ENCODE peak calls at places on chromosome 16, in seven cellular contexts. One of them, this sample, is unnamed.

GRCh38 chr16:48064971-48065370 is 90.8 kb downstream of the ABCC12 start:
- DNase-seq in prostate gland: no peak
- DNase-seq in aorta: no peak
- DNase-seq in body of pancreas: no peak
- DNase-seq in astrocyte: no peak
- DNase-seq in spleen: no peak
- DNase-seq in CD4-positive, CD25-positive, alpha-beta regulatory T cell: no peak
- DNase-seq in this sample: no peak

GRCh38 chr16:8751481-8752311 is 45.7 kb downstream of the TMEM186 start:
- DNase-seq in spleen: peak
- DNase-seq in astrocyte: peak
- DNase-seq in prostate gland: no peak
- DNase-seq in body of pancreas: peak
- DNase-seq in CD4-positive, CD25-positive, alpha-beta regulatory T cell: no peak
- DNase-seq in aorta: peak
- DNase-seq in this sample: no peak

GRCh38 chr16:81491522-81492188 is 47.0 kb downstream of the CMIP start:
- DNase-seq in aorta: peak
- DNase-seq in body of pancreas: no peak
- DNase-seq in CD4-positive, CD25-positive, alpha-beta regulatory T cell: no peak
- DNase-seq in spleen: no peak
- DNase-seq in prostate gland: no peak
- DNase-seq in astrocyte: peak
- DNase-seq in this sample: no peak

GRCh38 chr16:81483064-81483969 is 38.7 kb downstream of the CMIP start:
- DNase-seq in CD4-positive, CD25-positive, alpha-beta regulatory T cell: no peak
- DNase-seq in aorta: no peak
- DNase-seq in prostate gland: no peak
- DNase-seq in spleen: no peak
- DNase-seq in body of pancreas: no peak
- DNase-seq in astrocyte: no peak
- DNase-seq in this sample: no peak

GRCh38 chr16:28981517-28981916 is 3.3 kb upstream of the LAT start:
- DNase-seq in aorta: no peak
- DNase-seq in spleen: no peak
- DNase-seq in prostate gland: no peak
- DNase-seq in CD4-positive, CD25-positive, alpha-beta regulatory T cell: peak
- DNase-seq in body of pancreas: no peak
- DNase-seq in astrocyte: no peak
- DNase-seq in this sample: no peak

GRCh38 chr16:47143677-47144558 is at the start of gene NETO2:
- DNase-seq in aorta: peak
- DNase-seq in prostate gland: peak
- DNase-seq in CD4-positive, CD25-positive, alpha-beta regulatory T cell: peak
- DNase-seq in astrocyte: peak
- DNase-seq in spleen: peak
- DNase-seq in body of pancreas: peak
- DNase-seq in this sample: no peak

GRCh38 chr16:53282975-53283946 is 151.0 kb upstream of the RBL2 start:
- DNase-seq in spleen: no peak
- DNase-seq in astrocyte: peak
- DNase-seq in body of pancreas: no peak
- DNase-seq in prostate gland: no peak
- DNase-seq in CD4-positive, CD25-positive, alpha-beta regulatory T cell: peak
- DNase-seq in aorta: no peak
- DNase-seq in this sample: no peak

GRCh38 chr16:80323808-80324195 is 217.0 kb upstream of the DYNLRB2 start:
- DNase-seq in astrocyte: no peak
- DNase-seq in aorta: no peak
- DNase-seq in CD4-positive, CD25-positive, alpha-beta regulatory T cell: no peak
- DNase-seq in prostate gland: no peak
- DNase-seq in body of pancreas: no peak
- DNase-seq in spleen: no peak
- DNase-seq in this sample: no peak

GRCh38 chr16:28891964-28892890 is 13.9 kb downstream of the ATP2A1 start:
- DNase-seq in spleen: no peak
- DNase-seq in CD4-positive, CD25-positive, alpha-beta regulatory T cell: no peak
- DNase-seq in body of pancreas: no peak
- DNase-seq in prostate gland: no peak
- DNase-seq in astrocyte: no peak
- DNase-seq in aorta: no peak
- DNase-seq in this sample: no peak

GRCh38 chr16:7914738-7915137 is 582.1 kb downstream of the RBFOX1 start:
- DNase-seq in spleen: no peak
- DNase-seq in aorta: no peak
- DNase-seq in body of pancreas: no peak
- DNase-seq in prostate gland: no peak
- DNase-seq in astrocyte: no peak
- DNase-seq in CD4-positive, CD25-positive, alpha-beta regulatory T cell: no peak
- DNase-seq in this sample: no peak

GRCh38 chr16:10262377-10263132 is 80.3 kb upstream of the GRIN2A start:
- DNase-seq in CD4-positive, CD25-positive, alpha-beta regulatory T cell: no peak
- DNase-seq in body of pancreas: no peak
- DNase-seq in prostate gland: no peak
- DNase-seq in astrocyte: no peak
- DNase-seq in spleen: no peak
- DNase-seq in aorta: no peak
- DNase-seq in this sample: no peak

GRCh38 chr16:12426122-12426521 is 377.6 kb downstream of the CPPED1 start:
- DNase-seq in aorta: no peak
- DNase-seq in astrocyte: peak
- DNase-seq in body of pancreas: peak
- DNase-seq in spleen: no peak
- DNase-seq in CD4-positive, CD25-positive, alpha-beta regulatory T cell: no peak
- DNase-seq in prostate gland: no peak
- DNase-seq in this sample: no peak

GRCh38 chr16:68722119-68723024 is 14.7 kb upstream of the CDH1 start:
- DNase-seq in CD4-positive, CD25-positive, alpha-beta regulatory T cell: no peak
- DNase-seq in astrocyte: no peak
- DNase-seq in aorta: no peak
- DNase-seq in prostate gland: no peak
- DNase-seq in spleen: no peak
- DNase-seq in body of pancreas: no peak
- DNase-seq in this sample: no peak

DNA sequence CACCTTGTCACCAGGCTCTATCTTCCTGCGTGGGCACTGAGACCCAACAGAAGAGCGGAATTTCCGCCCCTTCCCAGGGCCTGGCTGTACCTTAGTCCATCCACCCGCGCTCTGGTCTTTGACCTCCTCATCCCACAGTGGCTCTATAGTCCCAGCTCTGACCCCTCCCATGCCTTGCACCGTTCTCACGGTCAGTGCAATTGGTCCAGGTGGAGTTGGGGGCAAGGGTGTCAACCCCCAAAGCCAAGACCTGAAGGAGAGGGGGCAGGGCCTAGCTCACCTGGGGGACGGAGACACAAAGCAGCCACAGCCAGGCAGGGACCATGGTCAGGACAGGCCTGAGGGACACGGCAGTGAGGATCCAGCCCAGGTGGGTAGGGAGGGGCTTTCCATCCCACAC is 944 bp downstream of the CDH16 start:
- DNase-seq in prostate gland: no peak
- DNase-seq in body of pancreas: no peak
- DNase-seq in astrocyte: no peak
- DNase-seq in CD4-positive, CD25-positive, alpha-beta regulatory T cell: no peak
- DNase-seq in aorta: no peak
- DNase-seq in spleen: no peak
- DNase-seq in this sample: no peak
- H3K27ac ChIP-seq in prostate gland: no peak
- H3K27ac ChIP-seq in body of pancreas: no peak
- H3K27ac ChIP-seq in astrocyte: no peak
- H3K27ac ChIP-seq in CD4-positive, CD25-positive, alpha-beta regulatory T cell: no peak
- H3K27ac ChIP-seq in aorta: no peak
- H3K27ac ChIP-seq in spleen: no peak
- H3K27ac ChIP-seq in this sample: no peak

DNA sequence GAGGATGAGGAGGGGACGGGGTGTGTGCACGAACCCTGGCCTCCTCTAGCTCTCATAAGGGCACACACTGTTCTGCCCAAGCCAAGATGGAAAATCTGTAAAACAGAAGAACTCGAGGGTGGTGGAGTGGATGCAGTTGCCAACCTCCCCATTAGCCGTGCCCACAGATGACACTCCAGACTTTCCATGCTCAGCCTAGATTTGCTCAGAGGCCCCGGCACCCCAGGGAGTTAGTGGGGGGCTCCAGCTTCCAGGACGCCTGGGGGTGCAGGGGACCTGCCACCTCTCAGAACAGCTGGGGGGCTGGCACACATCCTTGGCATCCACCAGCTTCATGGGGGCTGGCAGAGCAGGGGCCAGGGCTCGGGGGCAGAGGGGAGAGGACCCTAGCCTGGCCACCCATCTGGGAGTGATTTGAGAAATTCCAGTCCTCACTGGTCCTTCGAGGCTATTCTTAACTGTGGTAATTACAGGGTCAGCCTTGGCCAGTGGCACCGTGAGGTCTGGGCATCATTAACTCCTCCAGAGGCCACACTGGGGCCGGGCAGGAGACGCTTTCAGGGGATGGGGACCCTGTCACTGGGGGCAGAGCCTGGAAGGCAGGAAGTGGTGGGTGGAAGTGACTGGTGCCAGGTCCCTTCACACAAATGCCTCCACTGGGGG is 14.3 kb downstream of the VASN start:
- DNase-seq in prostate gland: no peak
- DNase-seq in body of pancreas: no peak
- DNase-seq in spleen: no peak
- DNase-seq in astrocyte: no peak
- DNase-seq in aorta: no peak
- DNase-seq in CD4-positive, CD25-positive, alpha-beta regulatory T cell: no peak
- DNase-seq in this sample: no peak
- H3K27ac ChIP-seq in prostate gland: no peak
- H3K27ac ChIP-seq in body of pancreas: no peak
- H3K27ac ChIP-seq in spleen: no peak
- H3K27ac ChIP-seq in astrocyte: no peak
- H3K27ac ChIP-seq in aorta: peak
- H3K27ac ChIP-seq in CD4-positive, CD25-positive, alpha-beta regulatory T cell: no peak
- H3K27ac ChIP-seq in this sample: peak

GRCh38 chr16:56041556-56042140 is 149.6 kb upstream of the GNAO1 start:
- DNase-seq in spleen: no peak
- DNase-seq in aorta: no peak
- DNase-seq in astrocyte: no peak
- DNase-seq in prostate gland: no peak
- DNase-seq in body of pancreas: peak
- DNase-seq in CD4-positive, CD25-positive, alpha-beta regulatory T cell: peak
- DNase-seq in this sample: no peak

GRCh38 chr16:56042416-56042815 is 148.9 kb upstream of the GNAO1 start:
- DNase-seq in body of pancreas: no peak
- DNase-seq in CD4-positive, CD25-positive, alpha-beta regulatory T cell: no peak
- DNase-seq in astrocyte: no peak
- DNase-seq in prostate gland: no peak
- DNase-seq in spleen: no peak
- DNase-seq in aorta: no peak
- DNase-seq in this sample: no peak

GRCh38 chr16:56048425-56049100 is 142.7 kb upstream of the GNAO1 start:
- DNase-seq in prostate gland: no peak
- DNase-seq in aorta: no peak
- DNase-seq in astrocyte: no peak
- DNase-seq in spleen: no peak
- DNase-seq in CD4-positive, CD25-positive, alpha-beta regulatory T cell: no peak
- DNase-seq in body of pancreas: no peak
- DNase-seq in this sample: no peak

DNA sequence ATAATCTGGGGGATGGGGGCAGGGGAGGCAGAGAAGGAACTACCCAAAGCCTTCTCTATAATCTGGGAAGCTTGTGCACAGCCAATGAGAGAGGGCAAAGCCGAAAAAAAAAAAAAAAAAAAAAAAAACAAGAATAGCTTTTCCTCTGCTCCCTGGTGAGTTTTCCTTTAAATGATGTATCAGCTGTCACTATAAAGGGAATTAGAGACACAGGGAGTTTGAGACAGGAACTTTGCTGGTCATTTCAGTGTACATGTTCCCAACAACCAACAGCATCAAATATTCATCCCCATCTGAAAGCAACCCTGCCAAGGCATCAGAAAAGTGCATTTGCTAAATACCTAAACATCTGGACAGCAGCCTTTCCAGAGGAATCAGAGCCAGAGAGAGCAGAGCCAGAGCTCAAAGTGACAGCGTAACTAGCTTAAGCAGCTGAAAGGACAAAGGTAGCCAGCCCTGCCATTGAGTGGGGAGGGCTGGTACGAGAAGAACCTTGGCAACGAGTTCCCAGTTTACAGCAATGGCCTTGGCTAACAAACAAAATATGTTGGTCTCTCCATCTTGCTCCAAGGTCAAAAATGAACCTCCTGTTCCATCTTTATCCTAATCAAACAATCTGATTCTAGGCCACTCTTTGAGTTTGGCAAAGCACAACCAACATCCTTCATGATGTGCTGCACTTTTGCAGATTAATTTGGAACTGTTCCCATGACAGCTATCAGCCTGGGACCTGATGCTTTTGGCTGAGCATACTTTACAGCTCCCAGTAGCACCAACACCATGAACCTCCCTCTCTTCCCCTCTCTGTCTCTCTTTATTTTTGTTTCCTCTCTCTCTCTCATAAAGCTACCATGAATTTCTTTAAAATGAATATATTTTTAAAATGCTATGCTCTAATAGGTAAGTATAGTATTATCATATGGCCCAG is 143.7 kb upstream of the GNAO1 start:
- DNase-seq in aorta: no peak
- DNase-seq in CD4-positive, CD25-positive, alpha-beta regulatory T cell: no peak
- DNase-seq in body of pancreas: no peak
- DNase-seq in spleen: no peak
- DNase-seq in prostate gland: no peak
- DNase-seq in astrocyte: no peak
- DNase-seq in this sample: no peak
- H3K27ac ChIP-seq in aorta: no peak
- H3K27ac ChIP-seq in CD4-positive, CD25-positive, alpha-beta regulatory T cell: no peak
- H3K27ac ChIP-seq in body of pancreas: no peak
- H3K27ac ChIP-seq in spleen: no peak
- H3K27ac ChIP-seq in prostate gland: no peak
- H3K27ac ChIP-seq in astrocyte: no peak
- H3K27ac ChIP-seq in this sample: no peak

DNA sequence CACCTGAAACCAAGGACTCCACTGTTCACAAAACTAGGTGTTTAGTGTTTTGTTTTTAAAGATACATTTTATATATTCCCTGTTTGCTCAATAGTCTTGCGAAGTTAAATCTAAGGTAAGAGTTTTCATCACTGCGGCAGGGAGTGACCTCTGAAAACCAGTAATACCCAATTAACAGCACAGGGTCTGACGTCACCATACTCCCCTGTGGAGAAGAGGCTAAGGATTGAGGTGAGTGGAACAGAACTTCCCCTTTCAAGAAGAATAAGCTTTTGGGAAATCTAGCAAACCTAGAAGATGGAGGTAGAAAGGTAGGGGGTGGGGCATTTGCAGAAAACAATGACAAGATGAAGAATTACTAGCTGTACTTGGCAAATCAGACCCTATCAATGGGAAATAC is 120.7 kb downstream of the CDH8 start:
- DNase-seq in aorta: no peak
- DNase-seq in body of pancreas: no peak
- DNase-seq in spleen: no peak
- DNase-seq in prostate gland: no peak
- DNase-seq in CD4-positive, CD25-positive, alpha-beta regulatory T cell: no peak
- DNase-seq in astrocyte: no peak
- DNase-seq in this sample: no peak
- H3K27ac ChIP-seq in aorta: no peak
- H3K27ac ChIP-seq in body of pancreas: no peak
- H3K27ac ChIP-seq in spleen: no peak
- H3K27ac ChIP-seq in prostate gland: no peak
- H3K27ac ChIP-seq in CD4-positive, CD25-positive, alpha-beta regulatory T cell: no peak
- H3K27ac ChIP-seq in astrocyte: no peak
- H3K27ac ChIP-seq in this sample: no peak

This sample was measured in esophagus squamous epithelium.